ENCODE peak calls at places on chromosomes 11 and 22, in ten cellular contexts. A is SK-N-SH, R is tibial nerve, F is A549, U is ovary, J is H1, M is stomach, P is transverse colon, V is sigmoid colon, Y is HepG2. E is an unnamed sample.

GRCh38 chr11:88338223-88338661 is 706 bp upstream of the CTSC start:
- DNase-seq in Y (peak; percentile 77), P (peak; percentile 60), R (no peak), F (peak; percentile 43), M (peak; percentile 41), U (peak; percentile 30), A (peak; percentile 35), V (peak; percentile 77), J (no peak), E (peak; percentile 29)

GRCh38 chr11:30019481-30019880 is 2.7 kb upstream of the KCNA4 start:
- DNase-seq in Y (no peak), J (no peak), V (no peak), P (no peak), R (no peak), M (no peak), F (no peak), A (no peak), U (no peak), E (no peak)

GRCh38 chr22:40036126-40036525 is 41.4 kb downstream of the FAM83F start:
- DNase-seq in U (no peak), V (peak; percentile 24), F (no peak), A (no peak), R (no peak), M (no peak), J (no peak), Y (no peak), P (no peak), E (no peak)

GRCh38 chr11:108754901-108755625 is 90.2 kb downstream of the DDX10 start:
- DNase-seq in U (no peak), P (no peak), V (peak; percentile 65), R (peak; percentile 45), A (no peak), M (no peak), J (no peak), Y (no peak), F (no peak), E (no peak)

GRCh38 chr11:132639986-132640385 is 892.3 kb downstream of the OPCML start:
- DNase-seq in U (no peak), P (no peak), V (no peak), Y (no peak), M (no peak), J (no peak), R (no peak), A (no peak), F (no peak), E (no peak)

GRCh38 chr11:72924568-72925190 is 110.5 kb downstream of the ATG16L2 start:
- DNase-seq in R (no peak), U (no peak), V (no peak), F (peak; percentile 11), J (no peak), P (no peak), A (peak; percentile 22), Y (peak; percentile 5), M (no peak), E (no peak)

GRCh38 chr22:45262931-45263789 is 21.6 kb upstream of the UPK3A start:
- DNase-seq in M (no peak), V (no peak), P (peak; percentile 52), Y (no peak), F (no peak), U (no peak), A (no peak), J (no peak), R (no peak), E (no peak)

GRCh38 chr11:130715085-130715932 is 201.0 kb downstream of the SNX19 start:
- DNase-seq in M (no peak), V (no peak), U (no peak), Y (no peak), R (no peak), A (no peak), P (no peak), J (no peak), F (no peak), E (no peak)

GRCh38 chr11:58466293-58466692 is 24.3 kb upstream of the OR5B12 start:
- DNase-seq in F (no peak), M (no peak), R (no peak), A (no peak), V (no peak), J (no peak), Y (no peak), P (no peak), U (no peak), E (no peak)

GRCh38 chr11:114087028-114087427 is 27.5 kb downstream of the ZBTB16 start:
- DNase-seq in Y (no peak), M (no peak), R (no peak), A (no peak), J (no peak), U (no peak), V (no peak), P (no peak), F (no peak), E (no peak)

GRCh38 chr22:39622881-39623367 is 52.4 kb downstream of the CACNA1I start:
- DNase-seq in M (peak; percentile 69), Y (peak; percentile 16), P (peak; percentile 71), J (peak; percentile 59), R (peak; percentile 29), A (peak; percentile 59), V (no peak), U (no peak), F (peak; percentile 18), E (peak; percentile 61)

GRCh38 chr22:48554893-48555552 is 1272.7 kb downstream of the BRD1 start:
- DNase-seq in J (no peak), M (no peak), U (no peak), P (no peak), V (no peak), F (peak; percentile 39), A (no peak), R (no peak), Y (no peak), E (no peak)
- TF ChIP-seq EP300 in J (no peak), M (no peak), U (no peak), P (no peak), V (no peak), F (no peak), A (no peak), R (no peak), Y (no peak), E (no peak)

GRCh38 chr11:48013269-48013901 is 33.0 kb downstream of the PTPRJ start:
- DNase-seq in J (no peak), R (no peak), V (peak; percentile 58), P (peak; percentile 50), U (no peak), A (no peak), Y (peak; percentile 71), F (peak; percentile 62), M (peak; percentile 80), E (no peak)
- TF ChIP-seq EP300 in J (no peak), R (no peak), V (no peak), P (no peak), U (no peak), A (no peak), Y (no peak), F (no peak), M (no peak), E (no peak)

GRCh38 chr22:31284241-31284745 is 8.0 kb downstream of the PIK3IP1 start:
- DNase-seq in P (no peak), A (no peak), R (no peak), M (no peak), V (peak; percentile 33), J (no peak), Y (peak; percentile 34), F (no peak), U (no peak), E (no peak)
- TF ChIP-seq EP300 in P (no peak), A (no peak), R (no peak), M (no peak), V (no peak), J (no peak), Y (no peak), F (no peak), U (no peak), E (no peak)

GRCh38 chr11:117877120-117877784 is 794 bp upstream of the FXYD6 start:
- DNase-seq in M (no peak), V (peak; percentile 84), J (no peak), F (no peak), Y (no peak), R (no peak), A (no peak), U (peak; percentile 50), P (no peak), E (no peak)

GRCh38 chr11:117875397-117876048 is 935 bp downstream of the FXYD6 start:
- DNase-seq in V (peak; percentile 86), J (no peak), P (no peak), F (no peak), M (no peak), U (peak; percentile 46), R (no peak), A (peak; percentile 79), Y (no peak), E (no peak)

GRCh38 chr11:117874910-117875396 is 1.5 kb downstream of the FXYD6 start:
- DNase-seq in M (no peak), V (no peak), U (no peak), A (no peak), Y (no peak), R (no peak), F (no peak), J (no peak), P (no peak), E (no peak)

GRCh38 chr11:117876049-117876340 is 463 bp downstream of the FXYD6 start:
- DNase-seq in M (no peak), V (no peak), U (no peak), R (no peak), Y (no peak), P (no peak), A (no peak), F (no peak), J (no peak), E (no peak)

DNA sequence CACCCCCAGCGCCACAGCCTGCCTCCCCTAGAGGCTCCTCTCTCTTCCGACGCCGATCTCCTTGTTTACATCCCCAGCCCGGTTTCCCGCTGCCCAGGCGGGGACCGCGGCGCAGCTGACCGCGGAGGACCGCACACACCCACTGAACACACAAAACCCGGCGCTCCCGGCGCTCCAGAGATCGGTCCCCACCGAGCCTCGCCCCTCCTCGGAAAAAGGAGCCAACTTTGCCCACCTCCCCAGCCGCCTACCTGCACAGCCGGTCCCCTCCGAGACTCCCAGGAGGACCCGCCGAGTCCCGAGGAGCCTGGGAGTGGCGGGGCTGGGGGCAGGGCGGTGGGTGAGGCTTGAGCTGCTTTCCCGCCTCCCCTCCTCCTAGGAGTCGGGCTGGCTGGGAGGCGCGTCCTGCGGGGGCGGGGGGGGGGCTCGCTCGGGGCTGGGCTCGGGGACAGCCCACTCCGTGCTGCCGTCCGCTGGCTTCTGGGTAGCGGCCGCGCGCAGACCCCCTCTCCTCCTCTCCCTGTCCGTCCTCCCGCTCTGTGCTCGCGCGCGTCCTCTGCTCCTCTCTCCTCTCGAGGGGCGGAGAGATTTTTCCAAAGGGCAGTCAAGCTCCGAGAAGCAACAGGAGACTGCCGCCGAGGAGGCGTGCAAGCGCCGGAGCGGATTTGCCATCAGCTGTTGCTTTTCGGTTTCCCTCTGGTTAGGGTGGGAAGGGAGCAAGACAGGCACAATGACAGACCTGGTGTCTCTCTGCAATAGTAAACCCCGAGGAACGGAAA is at the start of gene FXYD6:
- DNase-seq in J (no peak), Y (no peak), R (no peak), V (peak; percentile 87), F (no peak), P (peak; percentile 35), U (peak; percentile 82), M (no peak), A (peak; percentile 95), E (no peak)
- TF ChIP-seq EP300 in J (no peak), Y (no peak), R (no peak), V (no peak), F (no peak), P (no peak), U (no peak), M (no peak), A (no peak), E (no peak)